ENCODE peak calls at places on chromosomes 13 and 19, in five cellular contexts. A is glutamatergic neuron, M is choroid plexus epithelial cell, P is fibroblast of mammary gland, E is lower leg skin. X is an unnamed sample.

GRCh38 chr13:84706004-84706710 is 823.9 kb upstream of the SLITRK1 start:
- DNase-seq in A (no peak), M (no peak), P (no peak), E (no peak), X (no peak)

GRCh38 chr19:33379151-33379829 is 5.8 kb downstream of the CEBPG start:
- DNase-seq in A (no peak), M (no peak), P (no peak), E (no peak), X (no peak)

GRCh38 chr13:95608640-95609280 is 35.7 kb downstream of the DZIP1 start:
- DNase-seq in A (peak; percentile 26), M (no peak), P (peak; percentile 25), E (no peak), X (no peak)

GRCh38 chr19:54424201-54424600 is 8.9 kb downstream of the TTYH1 start:
- DNase-seq in A (no peak), M (no peak), P (no peak), E (no peak), X (no peak)

GRCh38 chr13:107977175-107977574 is 238.2 kb downstream of the LIG4 start:
- DNase-seq in A (no peak), M (no peak), P (no peak), E (no peak), X (no peak)

GRCh38 chr13:24511824-24512207 is 762 bp downstream of the PARP4 start:
- DNase-seq in A (no peak), M (no peak), P (no peak), E (peak; percentile 37), X (no peak)

GRCh38 chr19:35389192-35389861 is 18.5 kb downstream of the GPR42 start:
- DNase-seq in A (no peak), M (no peak), P (no peak), E (no peak), X (no peak)

GRCh38 chr13:98298599-98298998 is 121.5 kb upstream of the RNF113B start:
- DNase-seq in A (no peak), M (no peak), P (no peak), E (no peak), X (no peak)

GRCh38 chr13:113607477-113608245 is 23.1 kb downstream of the TFDP1 start:
- DNase-seq in A (no peak), M (no peak), P (no peak), E (no peak), X (no peak)

GRCh38 chr13:31192306-31192705 is 7.5 kb upstream of the B3GLCT start:
- DNase-seq in A (no peak), M (no peak), P (no peak), E (no peak), X (no peak)

DNA sequence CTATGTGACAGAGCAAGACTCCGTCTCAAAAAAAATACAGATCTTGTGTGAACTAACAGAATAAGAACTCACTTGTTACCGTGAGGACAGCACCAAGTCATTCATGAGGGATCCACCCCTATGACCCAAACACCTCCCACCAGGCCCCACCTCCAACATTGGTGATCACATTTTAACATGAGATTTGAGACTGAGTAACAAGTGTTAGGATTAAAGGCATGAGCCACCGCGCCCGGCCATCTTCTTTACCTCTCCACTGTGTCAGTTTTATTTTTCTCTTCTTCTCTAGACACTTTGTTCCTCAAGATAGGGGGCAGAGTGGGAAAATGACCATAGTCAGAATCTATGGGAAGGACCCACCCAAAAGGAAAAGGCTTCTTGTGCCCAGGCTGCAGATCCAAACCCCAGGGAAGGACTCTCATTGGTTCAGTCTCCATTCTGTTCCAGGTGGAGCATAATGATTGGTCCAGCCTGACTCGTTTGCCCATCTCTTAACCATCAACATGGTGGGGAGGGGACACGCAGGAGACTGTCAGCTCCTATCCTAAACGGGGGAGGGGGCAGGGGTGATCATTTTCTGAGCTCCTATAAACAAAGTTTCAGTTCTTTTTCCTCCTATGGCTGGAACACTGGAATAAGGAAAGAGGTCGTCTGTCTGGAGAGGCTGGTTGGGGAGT is 1.3 kb upstream of the CALM3 start:
- DNase-seq in A (no peak), M (no peak), P (no peak), E (no peak), X (no peak)
- TF ChIP-seq CTCF in A (no peak), M (no peak), P (no peak), E (no peak), X (no peak)

GRCh38 chr13:19283836-19284235 is 102.2 kb upstream of the TUBA3C start:
- DNase-seq in A (no peak), M (no peak), P (no peak), E (no peak), X (no peak)

DNA sequence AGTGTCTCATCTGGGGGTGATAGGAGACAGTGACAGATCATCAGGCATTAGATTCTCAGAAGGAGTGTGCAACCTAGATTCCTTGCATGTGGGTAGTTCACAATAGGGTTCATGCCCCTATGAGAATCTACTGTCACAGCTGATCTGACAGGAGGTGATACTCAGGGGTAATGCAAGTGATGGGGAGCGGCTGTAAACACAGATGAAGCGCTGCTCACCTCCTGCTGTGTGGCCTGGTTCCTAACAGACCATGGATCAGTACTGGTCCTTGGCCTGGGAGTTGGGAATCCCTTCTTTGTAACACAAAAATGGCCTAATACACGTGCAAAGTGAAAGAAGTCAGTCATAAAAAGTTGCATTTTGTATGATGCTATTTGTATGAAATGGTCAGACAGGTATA is 107.6 kb upstream of the TUBA3C start:
- DNase-seq in A (no peak), M (no peak), P (no peak), E (no peak), X (no peak)
- TF ChIP-seq CTCF in A (no peak), M (no peak), P (no peak), E (no peak), X (no peak)

GRCh38 chr13:106001443-106001842 is 534.0 kb downstream of the EFNB2 start:
- DNase-seq in A (no peak), M (no peak), P (no peak), E (no peak), X (no peak)
- TF ChIP-seq CTCF in A (no peak), M (no peak), P (no peak), E (no peak), X (no peak)

GRCh38 chr13:20188649-20189553 is 3.8 kb downstream of the GJB2 start:
- DNase-seq in A (peak; percentile 47), M (no peak), P (no peak), E (no peak), X (no peak)
- TF ChIP-seq CTCF in A (no peak), M (peak; percentile 13), P (no peak), E (no peak), X (no peak)

GRCh38 chr19:56692496-56692895 is 20.9 kb upstream of the ZNF835 start:
- DNase-seq in A (no peak), M (no peak), P (no peak), E (no peak), X (no peak)

GRCh38 chr19:56687036-56687435 is 15.5 kb upstream of the ZNF835 start:
- DNase-seq in A (no peak), M (no peak), P (no peak), E (no peak), X (no peak)

GRCh38 chr19:56690668-56691067 is 19.1 kb upstream of the ZNF835 start:
- DNase-seq in A (no peak), M (no peak), P (no peak), E (no peak), X (no peak)

GRCh38 chr19:56689198-56689597 is 17.6 kb upstream of the ZNF835 start:
- DNase-seq in A (no peak), M (no peak), P (no peak), E (no peak), X (no peak)
- TF ChIP-seq CTCF in A (no peak), M (no peak), P (no peak), E (no peak), X (no peak)

GRCh38 chr13:87676254-87677042 is 5.3 kb downstream of the SLITRK5 start:
- DNase-seq in A (no peak), M (no peak), P (no peak), E (no peak), X (no peak)

GRCh38 chr13:87678353-87678752 is 7.2 kb downstream of the SLITRK5 start:
- DNase-seq in A (no peak), M (no peak), P (no peak), E (no peak), X (no peak)

GRCh38 chr13:87677334-87678234 is 6.4 kb downstream of the SLITRK5 start:
- DNase-seq in A (peak; percentile 65), M (no peak), P (no peak), E (no peak), X (no peak)

GRCh38 chr13:87677043-87677333 is 5.8 kb downstream of the SLITRK5 start:
- DNase-seq in A (no peak), M (no peak), P (no peak), E (no peak), X (no peak)

DNA sequence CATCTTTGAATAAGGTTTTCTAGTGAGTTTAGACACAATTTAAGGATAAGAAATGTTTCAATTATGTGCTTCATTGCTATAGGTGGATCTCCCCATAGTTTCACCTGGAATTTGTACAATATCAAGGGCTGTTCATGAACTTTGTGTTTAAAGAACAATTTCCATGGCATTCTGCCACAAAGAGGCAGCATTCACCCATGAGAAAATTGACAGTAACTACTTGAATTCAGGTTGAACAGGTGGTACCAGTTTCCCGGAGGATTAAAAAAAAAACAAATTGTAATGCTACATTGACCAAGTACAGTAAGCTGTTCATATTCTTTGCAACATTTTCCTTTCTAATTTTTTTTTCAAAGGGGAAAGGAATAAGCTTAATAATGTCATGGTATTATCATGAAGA is 9.1 kb downstream of the SLITRK5 start:
- DNase-seq in A (no peak), M (no peak), P (no peak), E (no peak), X (no peak)
- TF ChIP-seq CTCF in A (no peak), M (no peak), P (no peak), E (no peak), X (no peak)

DNA sequence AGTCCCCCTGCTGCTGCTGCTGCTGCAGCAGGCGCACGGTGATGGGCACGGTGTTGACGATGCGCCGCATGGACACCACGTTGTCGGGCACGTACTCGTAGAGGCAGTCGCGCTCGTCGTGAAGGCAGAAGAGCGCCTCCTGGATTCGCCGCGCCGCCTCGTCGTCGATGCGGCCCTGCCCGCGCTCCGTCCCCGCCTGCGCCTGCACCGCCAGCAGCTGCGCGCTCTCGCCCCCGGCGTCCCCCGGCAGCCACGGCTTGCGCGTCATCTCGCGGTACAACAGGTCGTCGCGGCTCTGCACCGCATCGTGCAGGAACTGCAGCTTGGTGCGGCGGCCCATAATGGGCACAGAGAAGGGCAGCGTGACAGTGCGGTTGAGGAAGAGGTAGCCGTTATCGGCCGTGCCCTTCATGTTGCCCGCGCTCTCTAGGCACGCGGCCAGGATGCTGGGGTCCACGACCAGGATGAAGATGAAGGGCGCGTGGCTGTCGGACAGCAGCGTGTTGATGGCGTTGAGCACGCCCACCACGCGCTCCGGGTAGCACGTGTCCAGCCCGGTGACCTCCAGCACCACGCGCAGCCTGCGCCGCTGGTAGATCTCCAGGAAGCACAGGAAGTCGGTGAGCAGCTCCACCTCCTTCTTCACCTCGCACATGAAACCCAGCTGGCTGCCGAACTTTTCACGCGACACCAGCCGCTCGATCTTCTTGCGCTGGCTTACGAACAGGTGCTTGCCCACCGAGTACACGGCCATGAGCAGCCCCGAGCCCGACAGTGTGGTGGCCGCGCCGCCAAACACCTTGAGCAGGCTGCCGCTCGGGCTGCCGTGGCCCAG is 8.1 kb downstream of the NKPD1 start:
- DNase-seq in A (peak; percentile 69), M (peak; percentile 78), P (peak; percentile 59), E (no peak), X (no peak)
- TF ChIP-seq CTCF in A (no peak), M (peak; percentile 2), P (no peak), E (no peak), X (no peak)

GRCh38 chr19:38073806-38074685 is 150.0 kb downstream of the DPF1 start:
- DNase-seq in A (peak; percentile 93), M (peak; percentile 21), P (no peak), E (no peak), X (no peak)
- TF ChIP-seq CTCF in A (no peak), M (peak; percentile 27), P (no peak), E (no peak), X (no peak)